ENCODE peak calls at places on chromosome 13, in six cellular contexts. T is spleen, O is Peyer's patch, X is heart left ventricle, A is breast epithelium, B is upper lobe of left lung. Q is an unnamed sample.

GRCh38 chr13:51067376-51068125 is 43.5 kb downstream of the C13orf42 start:
- DNase-seq in T (no peak), O (no peak), X (no peak), A (no peak), B (no peak), Q (no peak)

GRCh38 chr13:35474551-35474950 is 1.9 kb downstream of the MAB21L1 start:
- DNase-seq in T (no peak), O (no peak), X (no peak), A (no peak), B (no peak), Q (no peak)

GRCh38 chr13:24254151-24254810 is 55.1 kb upstream of the C1QTNF9 start:
- DNase-seq in T (no peak), O (no peak), X (no peak), A (no peak), B (no peak), Q (no peak)

GRCh38 chr13:27172495-27172842 is 858 bp upstream of the USP12 start:
- DNase-seq in T (no peak), O (peak; percentile 40), X (no peak), A (no peak), B (no peak), Q (no peak)

GRCh38 chr13:113551081-113552000 is 33.2 kb upstream of the TFDP1 start:
- DNase-seq in T (peak; percentile 48), O (no peak), X (peak; percentile 13), A (peak; percentile 30), B (no peak), Q (peak; percentile 62)

GRCh38 chr13:108322206-108322824 is 52.8 kb downstream of the TNFSF13B start:
- DNase-seq in T (no peak), O (no peak), X (no peak), A (no peak), B (no peak), Q (no peak)

GRCh38 chr13:22135446-22135845 is 464.6 kb downstream of the FGF9 start:
- DNase-seq in T (no peak), O (no peak), X (no peak), A (no peak), B (no peak), Q (no peak)

GRCh38 chr13:19597523-19597922 is 35.9 kb upstream of the MPHOSPH8 start:
- DNase-seq in T (no peak), O (no peak), X (no peak), A (no peak), B (no peak), Q (no peak)

GRCh38 chr13:29582171-29582570 is 13.3 kb downstream of the SLC7A1 start:
- DNase-seq in T (no peak), O (no peak), X (peak; percentile 74), A (no peak), B (no peak), Q (no peak)

GRCh38 chr13:43229506-43229905 is 206.1 kb downstream of the DNAJC15 start:
- DNase-seq in T (no peak), O (no peak), X (no peak), A (no peak), B (no peak), Q (no peak)

GRCh38 chr13:21318891-21319532 is 140.1 kb downstream of the ZDHHC20 start:
- DNase-seq in T (no peak), O (no peak), X (no peak), A (no peak), B (peak; percentile 73), Q (no peak)

GRCh38 chr13:30257433-30258099 is 49.8 kb downstream of the KATNAL1 start:
- DNase-seq in T (no peak), O (no peak), X (peak; percentile 29), A (no peak), B (no peak), Q (no peak)

GRCh38 chr13:27573265-27573664 is 47.1 kb downstream of the LNX2 start:
- DNase-seq in T (no peak), O (no peak), X (no peak), A (no peak), B (no peak), Q (no peak)

GRCh38 chr13:45696610-45697226 is 5.4 kb upstream of the CBY2 start:
- DNase-seq in T (no peak), O (no peak), X (no peak), A (no peak), B (no peak), Q (no peak)

GRCh38 chr13:61768175-61768574 is 352.5 kb upstream of the PCDH20 start:
- DNase-seq in T (no peak), O (no peak), X (no peak), A (no peak), B (no peak), Q (no peak)

GRCh38 chr13:36850790-36851438 is 31.9 kb downstream of the RFXAP start:
- DNase-seq in T (no peak), O (no peak), X (no peak), A (no peak), B (no peak), Q (no peak)

GRCh38 chr13:32791545-32792172 is 205.4 kb downstream of the PDS5B start:
- DNase-seq in T (no peak), O (no peak), X (no peak), A (no peak), B (no peak), Q (no peak)

GRCh38 chr13:35255241-35255640 is 221.2 kb downstream of the MAB21L1 start:
- DNase-seq in T (no peak), O (no peak), X (no peak), A (peak; percentile 50), B (peak; percentile 33), Q (no peak)

GRCh38 chr13:98054301-98054700 is 88.6 kb upstream of the FARP1 start:
- DNase-seq in T (no peak), O (no peak), X (no peak), A (no peak), B (no peak), Q (peak; percentile 34)

GRCh38 chr13:75687145-75687763 is 51.1 kb downstream of the LMO7 start:
- DNase-seq in T (no peak), O (no peak), X (no peak), A (no peak), B (no peak), Q (no peak)

GRCh38 chr13:104796581-104796980 is 1730.4 kb upstream of the SLC10A2 start:
- DNase-seq in T (no peak), O (no peak), X (no peak), A (no peak), B (no peak), Q (no peak)

GRCh38 chr13:101452519-101453485 is at the start of gene ITGBL1:
- DNase-seq in T (no peak), O (no peak), X (peak; percentile 38), A (no peak), B (peak; percentile 78), Q (no peak)

GRCh38 chr13:19181621-19182485 is at the start of gene TUBA3C:
- DNase-seq in T (no peak), O (no peak), X (no peak), A (no peak), B (no peak), Q (peak; percentile 82)

GRCh38 chr13:63578796-63579195 is 2163.1 kb upstream of the PCDH20 start:
- DNase-seq in T (no peak), O (no peak), X (no peak), A (no peak), B (no peak), Q (no peak)

DNA sequence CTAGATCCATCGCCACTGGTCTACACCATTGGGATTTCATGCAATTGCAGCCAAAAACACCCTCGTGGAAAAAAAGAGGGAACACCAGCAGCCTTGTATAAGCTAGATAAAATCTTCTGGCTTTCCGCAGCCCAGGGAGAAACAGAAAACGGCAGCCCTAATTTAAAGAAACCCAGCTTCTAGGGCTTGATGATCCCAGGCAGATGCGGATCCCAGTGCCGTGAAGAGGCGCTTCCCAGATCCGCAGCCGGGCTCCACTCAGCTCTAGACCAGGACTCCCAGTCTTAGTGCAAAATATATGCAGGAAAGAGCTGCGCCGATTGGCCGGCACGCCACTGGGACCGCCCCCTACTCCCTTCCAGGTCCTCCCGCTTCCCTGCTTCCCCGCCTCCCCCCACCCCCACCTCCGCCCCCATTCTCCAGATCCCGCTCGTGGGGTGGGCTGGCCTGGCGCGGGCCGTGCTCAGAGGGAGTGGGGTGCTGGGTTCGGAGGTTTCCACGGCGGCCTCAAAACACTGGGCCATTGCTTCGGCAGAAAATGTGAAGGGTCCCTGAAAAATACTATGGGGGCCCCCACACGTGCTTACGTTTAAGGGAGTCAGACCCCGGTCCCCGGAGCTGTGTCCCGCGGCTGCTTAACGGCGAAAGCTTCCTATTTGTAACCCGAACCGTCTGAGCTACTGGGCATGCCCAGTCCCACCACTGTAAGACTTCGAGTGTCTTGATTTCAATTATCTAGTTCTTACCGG is 63.1 kb downstream of the SERP2 start:
- DNase-seq in T (peak; percentile 91), O (peak; percentile 72), X (peak; percentile 96), A (peak; percentile 97), B (peak; percentile 95), Q (peak; percentile 93)
- TF ChIP-seq POLR2A in T (no peak), O (peak; percentile 99), X (peak; percentile 97), A (peak; percentile 99), B (peak; percentile 93), Q (peak; percentile 89)

DNA sequence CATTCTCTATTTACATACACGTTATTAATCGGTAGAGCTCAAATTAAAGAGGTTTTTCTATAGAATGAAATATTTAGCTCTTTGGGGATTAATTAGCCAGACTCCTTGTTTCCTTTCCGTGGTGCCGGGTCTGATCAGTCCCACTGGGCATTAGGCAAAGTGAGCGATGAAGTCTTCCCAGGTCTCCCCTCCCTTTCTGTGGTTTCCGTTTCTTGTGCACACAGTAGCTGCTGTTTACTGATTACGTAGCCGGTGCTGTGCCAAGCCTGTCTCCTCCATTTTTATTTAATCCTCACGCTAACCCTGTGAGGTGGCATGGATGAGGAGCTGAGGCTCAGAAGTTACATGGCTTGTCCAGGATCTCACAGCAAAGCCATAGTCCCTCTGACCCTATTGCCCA is 9.0 kb downstream of the SLC25A15 start:
- DNase-seq in T (no peak), O (no peak), X (no peak), A (peak; percentile 61), B (no peak), Q (no peak)
- TF ChIP-seq CTCF in T (no peak), O (no peak), X (no peak), A (no peak), B (no peak), Q (no peak)

GRCh38 chr13:110361365-110361911 is 54.4 kb downstream of the COL4A2 start:
- DNase-seq in T (no peak), O (no peak), X (peak; percentile 86), A (no peak), B (no peak), Q (peak; percentile 90)
- H3K4me3 ChIP-seq in T (no peak overlapping the region), O (no peak overlapping the region), X (no peak overlapping the region), A (no peak overlapping the region), B (no peak overlapping the region), Q (no peak overlapping the region)

DNA sequence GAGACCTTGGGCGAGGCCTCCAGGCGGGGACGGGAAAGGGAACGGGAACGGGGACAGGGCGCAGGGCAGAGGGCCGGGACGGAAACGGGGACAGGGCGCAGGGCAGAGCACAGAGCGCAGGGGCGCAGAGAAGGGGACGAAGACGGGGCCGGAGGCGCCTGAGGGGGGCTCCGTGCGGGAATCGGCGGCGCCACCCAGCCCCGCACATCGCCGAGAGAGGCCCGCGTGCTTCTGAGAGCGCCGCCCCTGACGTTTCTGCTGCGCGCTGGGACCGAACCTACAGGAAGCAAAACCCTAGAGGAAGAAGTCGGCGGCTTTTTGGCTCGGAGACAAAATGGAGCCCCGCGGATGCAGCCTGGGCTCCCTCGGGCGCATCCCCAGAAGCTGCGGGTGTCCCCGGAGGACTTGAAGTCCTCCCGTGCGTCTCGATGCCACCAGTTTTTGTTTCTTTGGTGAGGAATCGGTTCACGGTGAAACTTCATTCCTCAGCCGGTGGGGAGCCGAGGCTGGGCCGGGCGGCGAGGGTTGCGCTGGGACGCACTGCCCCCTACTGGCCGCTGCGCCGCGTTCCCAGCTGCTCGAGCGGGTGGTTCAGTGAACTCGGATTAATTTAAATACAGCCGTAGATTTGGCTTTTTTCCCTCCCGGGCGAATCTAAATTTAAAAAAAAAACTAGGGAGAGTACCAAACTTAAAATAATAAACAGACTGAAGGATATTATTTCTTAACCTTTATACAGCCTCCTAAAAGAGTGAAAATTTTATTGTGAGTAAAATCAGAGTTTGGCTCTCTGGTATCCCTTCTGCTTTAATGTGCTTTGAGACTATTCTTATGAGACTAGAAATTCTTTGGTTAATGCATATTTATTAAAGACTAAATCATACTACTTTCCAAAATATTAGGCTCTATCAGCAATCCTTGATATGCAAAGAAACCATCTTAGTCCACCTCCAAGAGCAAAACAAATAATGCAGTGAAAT is 350.0 kb upstream of the ARGLU1 start:
- DNase-seq in T (peak; percentile 91), O (peak; percentile 19), X (peak; percentile 70), A (peak; percentile 77), B (peak; percentile 97), Q (peak; percentile 52)
- TF ChIP-seq POLR2A in T (no peak), O (no peak), X (no peak), A (no peak), B (no peak), Q (no peak)